ENCODE peak calls at places on chromosomes 16 and 17, in nine cellular contexts. K is NCI-H1048; N is NCI-H446 treated with DMSO at 0.1 percent for 48 hours; R is stimulated activated CD8-positive, alpha-beta memory T cell treated with anti-CD3 and anti-CD28 coated beads, Interleukin-15, amount 100 ng/mL, for 24 hours; J is AG04450; T is GM03348; L is CD4-positive, alpha-beta memory T cell; U is iPS DF 6.9; G is caudate nucleus. S is an unnamed sample.
A peak's percentile ranks its signal among the peaks of the same experiment; 100 is the strongest.

GRCh38 chr16:17723735-17724134 is 253.0 kb upstream of the XYLT1 start:
- DNase-seq in R (no peak), T (no peak), L (no peak), U (no peak), J (peak; percentile 3), N (no peak), G (no peak), K (no peak), S (no peak)

GRCh38 chr17:73042809-73043685 is 49.4 kb downstream of the SLC39A11 start:
- DNase-seq in L (no peak), U (no peak), G (no peak), R (no peak), J (no peak), K (no peak), T (peak; percentile 61), N (peak; percentile 85), S (no peak)

GRCh38 chr16:72473631-72474030 is 301.7 kb upstream of the PMFBP1 start:
- DNase-seq in K (no peak), T (no peak), G (no peak), N (no peak), R (no peak), L (no peak), J (no peak), U (no peak), S (no peak)

GRCh38 chr17:40806131-40806530 is 6.4 kb upstream of the KRT28 start:
- DNase-seq in R (no peak), T (no peak), L (no peak), G (no peak), N (no peak), K (no peak), J (no peak), U (no peak), S (no peak)

GRCh38 chr16:12646098-12646489 is 157.6 kb downstream of the CPPED1 start:
- DNase-seq in R (no peak), U (no peak), N (no peak), K (no peak), L (no peak), T (no peak), G (no peak), J (no peak), S (no peak)

GRCh38 chr16:82629441-82630027 is 2.8 kb downstream of the CDH13 start:
- DNase-seq in N (no peak), T (peak; percentile 78), J (no peak), L (no peak), R (no peak), K (no peak), G (no peak), U (no peak), S (no peak)

GRCh38 chr16:68800257-68800875 is 43.0 kb upstream of the TANGO6 start:
- DNase-seq in K (no peak), L (peak; percentile 18), T (peak; percentile 89), G (peak; percentile 61), R (no peak), N (no peak), J (peak; percentile 66), U (peak; percentile 64), S (peak; percentile 11)

GRCh38 chr16:11514283-11514682 is 72.4 kb downstream of the LITAF start:
- DNase-seq in J (no peak), L (no peak), G (no peak), T (no peak), K (no peak), U (no peak), N (no peak), R (no peak), S (no peak)

GRCh38 chr17:70597774-70598173 is 428.4 kb downstream of the KCNJ2 start:
- DNase-seq in U (no peak), L (no peak), G (no peak), K (no peak), J (no peak), R (no peak), T (no peak), N (no peak), S (no peak)

GRCh38 chr17:45394001-45394912 is 38.4 kb downstream of the ARHGAP27 start:
- DNase-seq in K (no peak), U (no peak), L (no peak), J (no peak), G (no peak), T (no peak), R (no peak), N (no peak), S (no peak)